ENCODE peak calls at places on chromosome 10, in eight cellular contexts. W is pancreas, X is lung, N is suprapubic skin, Z is psoas muscle, P is cardiac muscle cell, F is lower lobe of right lung, V is left ventricle myocardium inferior. Q is an unnamed sample.
A peak's percentile ranks its signal among the peaks of the same experiment; 100 is the strongest.

GRCh38 chr10:6009961-6010360 is 32.6 kb upstream of the IL15RA start:
- DNase-seq in W (no peak), X (no peak), N (no peak), Z (no peak), P (no peak), F (no peak), V (no peak), Q (no peak)

GRCh38 chr10:3419719-3420495 is 247.3 kb upstream of the PITRM1 start:
- DNase-seq in W (no peak), X (no peak), N (no peak), Z (no peak), P (no peak), F (no peak), V (no peak), Q (no peak)

GRCh38 chr10:130423455-130424305 is 287.5 kb downstream of the GLRX3 start:
- DNase-seq in W (no peak), X (peak; percentile 18), N (no peak), Z (no peak), P (no peak), F (no peak), V (no peak), Q (no peak)

GRCh38 chr10:91220954-91221696 is 662 bp downstream of the PCGF5 start:
- DNase-seq in W (no peak), X (peak; percentile 38), N (peak; percentile 80), Z (peak; percentile 27), P (peak; percentile 41), F (peak; percentile 56), V (no peak), Q (peak; percentile 45)

GRCh38 chr10:70063418-70064098 is 10.9 kb downstream of the MACROH2A2 start:
- DNase-seq in W (no peak), X (no peak), N (no peak), Z (no peak), P (no peak), F (no peak), V (no peak), Q (no peak)

GRCh38 chr10:43648083-43648391 is 644 bp downstream of the ZNF32 start:
- DNase-seq in W (no peak), X (no peak), N (no peak), Z (no peak), P (no peak), F (no peak), V (no peak), Q (no peak)

GRCh38 chr10:30430544-30431298 is 3.3 kb upstream of the MAP3K8 start:
- DNase-seq in W (no peak), X (peak; percentile 26), N (no peak), Z (no peak), P (no peak), F (no peak), V (no peak), Q (no peak)

GRCh38 chr10:43958071-43958432 is 309.4 kb upstream of the ZNF32 start:
- DNase-seq in W (no peak), X (peak; percentile 15), N (no peak), Z (no peak), P (no peak), F (no peak), V (no peak), Q (no peak)

GRCh38 chr10:44201656-44202055 is 183.2 kb downstream of the CXCL12 start:
- DNase-seq in W (no peak), X (no peak), N (no peak), Z (no peak), P (no peak), F (no peak), V (no peak), Q (no peak)

GRCh38 chr10:97355571-97355975 is 21.0 kb upstream of the FRAT2 start:
- DNase-seq in W (no peak), X (no peak), N (no peak), Z (no peak), P (peak; percentile 36), F (no peak), V (no peak), Q (no peak)

GRCh38 chr10:78277734-78278404 is 244.2 kb downstream of the RPS24 start:
- DNase-seq in W (no peak), X (no peak), N (no peak), Z (peak; percentile 85), P (no peak), F (no peak), V (peak; percentile 83), Q (no peak)

GRCh38 chr10:31358688-31359330 is 39.8 kb downstream of the ZEB1 start:
- DNase-seq in W (no peak), X (no peak), N (no peak), Z (no peak), P (no peak), F (no peak), V (no peak), Q (no peak)

GRCh38 chr10:60734226-60734625 is 44.1 kb upstream of the CDK1 start:
- DNase-seq in W (no peak), X (no peak), N (no peak), Z (no peak), P (no peak), F (no peak), V (no peak), Q (no peak)

GRCh38 chr10:87079106-87079836 is 15.4 kb downstream of the GLUD1 start:
- DNase-seq in W (no peak), X (no peak), N (no peak), Z (no peak), P (no peak), F (no peak), V (no peak), Q (no peak)

GRCh38 chr10:95564291-95564690 is 3.1 kb upstream of the SORBS1 start:
- DNase-seq in W (no peak), X (no peak), N (peak; percentile 13), Z (no peak), P (no peak), F (no peak), V (no peak), Q (no peak)

GRCh38 chr10:71697938-71698709 is 21.5 kb downstream of the C10orf105 start:
- DNase-seq in W (no peak), X (no peak), N (no peak), Z (no peak), P (no peak), F (no peak), V (no peak), Q (no peak)

GRCh38 chr10:61732635-61733278 is 70.0 kb downstream of the CABCOCO1 start:
- DNase-seq in W (no peak), X (no peak), N (no peak), Z (no peak), P (no peak), F (no peak), V (no peak), Q (no peak)

GRCh38 chr10:14394179-14394578 is 63.5 kb upstream of the FRMD4A start:
- DNase-seq in W (no peak), X (no peak), N (no peak), Z (no peak), P (no peak), F (no peak), V (no peak), Q (no peak)

GRCh38 chr10:3474266-3474665 is 301.7 kb upstream of the PITRM1 start:
- DNase-seq in W (no peak), X (no peak), N (no peak), Z (no peak), P (no peak), F (no peak), V (no peak), Q (no peak)

GRCh38 chr10:98030991-98031431 is 590 bp upstream of the CRTAC1 start:
- DNase-seq in W (no peak), X (no peak), N (no peak), Z (no peak), P (peak; percentile 41), F (no peak), V (no peak), Q (no peak)

GRCh38 chr10:86311176-86311575 is 55.4 kb downstream of the GRID1 start:
- DNase-seq in W (no peak), X (no peak), N (no peak), Z (no peak), P (no peak), F (no peak), V (no peak), Q (no peak)

GRCh38 chr10:110758898-110759297 is 112.8 kb upstream of the PDCD4 start:
- DNase-seq in W (no peak), X (no peak), N (no peak), Z (no peak), P (no peak), F (no peak), V (no peak), Q (no peak)

GRCh38 chr10:78973901-78974408 is 94.8 kb upstream of the ZMIZ1 start:
- DNase-seq in W (peak; percentile 79), X (peak; percentile 69), N (peak; percentile 88), Z (peak; percentile 78), P (peak; percentile 73), F (peak; percentile 82), V (peak; percentile 78), Q (peak; percentile 61)

GRCh38 chr10:93461807-93462178 is 20.3 kb downstream of the MYOF start:
- DNase-seq in W (no peak), X (no peak), N (no peak), Z (no peak), P (no peak), F (no peak), V (no peak), Q (no peak)
- H3K4me1 ChIP-seq in W (no peaks in the 10 kb centered on the region), X (peaks cover 13% of the 10 kb centered on the region), N (peaks cover 96% of the 10 kb centered on the region), Z (peaks cover 22% of the 10 kb centered on the region), P (no peaks in the 10 kb centered on the region), F (peaks cover 85% of the 10 kb centered on the region), V (peaks cover 73% of the 10 kb centered on the region), Q (peaks cover 3% of the 10 kb centered on the region)

DNA sequence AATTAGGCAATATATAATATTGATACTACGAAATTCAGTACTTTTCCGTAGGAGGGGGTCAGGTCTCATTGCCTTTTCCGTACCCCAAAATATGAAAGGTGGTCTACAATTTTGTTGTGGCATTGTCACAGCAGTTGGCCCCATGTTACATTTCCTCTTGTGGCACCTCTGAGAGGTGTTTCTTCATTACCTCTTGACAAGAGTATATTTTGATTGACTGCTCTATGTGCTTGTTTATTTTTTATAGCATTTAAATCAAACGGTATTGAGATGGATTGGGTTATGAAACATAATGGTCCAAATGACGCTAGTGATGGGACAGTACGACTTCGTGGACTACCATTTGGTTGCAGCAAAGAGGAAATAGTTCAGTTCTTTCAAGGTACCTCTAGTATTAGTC is 4.2 kb upstream of the PBLD start:
- DNase-seq in W (no peak), X (no peak), N (no peak), Z (no peak), P (no peak), F (no peak), V (no peak), Q (no peak)
- H3K4me3 ChIP-seq in W (no peak overlapping the region), X (no peak overlapping the region), N (no peak overlapping the region), Z (peak overlapping the region; percentile 93), P (no peak overlapping the region), F (no peak overlapping the region), V (peak overlapping the region; percentile 94), Q (no peak overlapping the region)

GRCh38 chr10:124704428-124704805 is 39.8 kb downstream of the FAM53B start:
- DNase-seq in W (no peak), X (no peak), N (no peak), Z (no peak), P (no peak), F (no peak), V (no peak), Q (no peak)
- H3K4me1 ChIP-seq in W (peaks cover 49% of the 10 kb centered on the region), X (peaks cover 52% of the 10 kb centered on the region), N (peaks cover 99% of the 10 kb centered on the region), Z (peaks cover 100% of the 10 kb centered on the region), P (peaks cover 42% of the 10 kb centered on the region), F (peaks cover 100% of the 10 kb centered on the region), V (peaks cover 100% of the 10 kb centered on the region), Q (no peaks in the 10 kb centered on the region)

DNA sequence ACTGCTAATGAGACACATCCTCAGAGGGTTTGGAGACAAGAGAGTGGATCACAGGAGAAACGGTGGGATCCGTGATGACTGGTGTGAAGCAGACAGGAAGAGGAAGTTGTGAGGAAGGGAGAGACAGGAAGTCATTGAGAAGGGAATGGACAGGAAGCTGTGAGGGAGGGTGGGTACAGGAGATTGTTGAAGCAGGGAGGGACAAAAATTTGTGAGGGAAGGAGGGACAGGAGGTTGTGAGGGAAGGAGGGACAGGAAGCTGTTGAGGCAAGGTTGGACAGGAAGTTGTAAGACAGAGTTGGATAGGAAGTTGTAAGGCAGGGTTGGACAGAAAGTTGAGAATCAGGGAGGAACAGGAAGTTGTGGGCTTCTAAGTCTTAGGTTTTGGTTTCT is 115.6 kb downstream of the WDFY4 start:
- DNase-seq in W (no peak), X (no peak), N (no peak), Z (no peak), P (no peak), F (no peak), V (no peak), Q (no peak)
- H3K4me3 ChIP-seq in W (no peak overlapping the region), X (no peak overlapping the region), N (no peak overlapping the region), Z (no peak overlapping the region), P (no peak overlapping the region), F (peak overlapping the region; percentile 17), V (no peak overlapping the region), Q (no peak overlapping the region)

Q was measured in HAP-1.